ENCODE peak calls at places on chromosomes 2 and 18, in five cellular contexts. F, J, H, O and R are unnamed samples.

GRCh38 chr2:39849982-39850526 is 71.0 kb upstream of the THUMPD2 start:
- DNase-seq in O (no peak), H (no peak), F (no peak), J (no peak), R (no peak)

GRCh38 chr2:218436992-218437391 is 18.1 kb downstream of the VIL1 start:
- DNase-seq in J (no peak), F (no peak), H (peak), O (no peak), R (no peak)

GRCh38 chr2:55743583-55743982 is 49.9 kb upstream of the PNPT1 start:
- DNase-seq in F (peak), H (no peak), J (no peak), O (no peak), R (no peak)

GRCh38 chr2:51031004-51031791 is 734 bp downstream of the NRXN1 start:
- DNase-seq in J (no peak), F (no peak), H (no peak), O (no peak), R (no peak)

GRCh38 chr2:96100893-96101304 is 15.5 kb downstream of the ADRA2B start:
- DNase-seq in H (no peak), J (no peak), F (no peak), O (peak), R (peak)

GRCh38 chr18:21242141-21243040 is at the start of gene GREB1L:
- DNase-seq in F (peak), J (peak), H (peak), O (peak), R (peak)

GRCh38 chr18:57040175-57040574 is 106.7 kb upstream of the BOD1L2 start:
- DNase-seq in F (no peak), O (no peak), H (no peak), J (no peak), R (no peak)

GRCh38 chr2:96987264-96987909 is 1.0 kb upstream of the FAM178B start:
- DNase-seq in O (no peak), F (no peak), H (no peak), J (no peak), R (no peak)